ENCODE peak calls at places on chromosomes 1 and 21, in five cellular contexts. E is GM23338, N is neural progenitor cell, O is mammary epithelial cell, M is right cardiac atrium. F is an unnamed sample.

GRCh38 chr1:65764052-65764451 is 28.6 kb upstream of the PDE4B start:
- DNase-seq in E (no peak), M (no peak), N (no peak), O (no peak), F (no peak)

GRCh38 chr1:35661474-35661795 is 20.1 kb upstream of the PSMB2 start:
- DNase-seq in N (no peak), E (no peak), M (no peak), O (no peak), F (no peak)

GRCh38 chr1:7403265-7404045 is 367.6 kb upstream of the VAMP3 start:
- DNase-seq in E (no peak), M (no peak), O (peak; percentile 55), N (no peak), F (no peak)

GRCh38 chr1:99544328-99544727 is 101.6 kb upstream of the PALMD start:
- DNase-seq in O (peak; percentile 92), N (no peak), E (no peak), M (no peak), F (no peak)

GRCh38 chr1:21027805-21028204 is 148.9 kb downstream of the EIF4G3 start:
- DNase-seq in N (no peak), M (no peak), O (no peak), E (no peak), F (no peak)

GRCh38 chr1:202237052-202237451 is 43.5 kb downstream of the LGR6 start:
- DNase-seq in O (peak; percentile 47), E (peak; percentile 93), M (no peak), N (peak; percentile 83), F (peak; percentile 61)

GRCh38 chr21:25107708-25108107 is 499.6 kb downstream of the MRPL39 start:
- DNase-seq in M (no peak), O (no peak), E (no peak), N (no peak), F (peak; percentile 2)

GRCh38 chr1:214325401-214325800 is 44.4 kb downstream of the SMYD2 start:
- DNase-seq in N (no peak), O (no peak), M (no peak), E (no peak), F (no peak)

GRCh38 chr1:147833231-147833840 is 69.3 kb upstream of the GJA8 start:
- DNase-seq in N (no peak), O (no peak), E (no peak), M (no peak), F (no peak)

GRCh38 chr1:63698001-63698838 is 75.6 kb upstream of the ROR1 start:
- DNase-seq in E (no peak), N (no peak), O (no peak), M (peak; percentile 79), F (no peak)

GRCh38 chr1:59272507-59272906 is 24.4 kb upstream of the FGGY start:
- DNase-seq in N (no peak), O (peak; percentile 80), E (no peak), M (no peak), F (peak; percentile 25)

GRCh38 chr1:67347688-67348472 is 40.2 kb downstream of the IL12RB2 start:
- DNase-seq in E (peak; percentile 86), M (no peak), N (peak; percentile 79), O (peak; percentile 85), F (peak; percentile 71)

GRCh38 chr1:29498126-29499100 is 262.1 kb downstream of the PTPRU start:
- DNase-seq in N (no peak), E (no peak), O (peak; percentile 17), M (no peak), F (no peak)

GRCh38 chr1:3623441-3624150 is 1.2 kb upstream of the TPRG1L start:
- DNase-seq in E (peak; percentile 52), N (no peak), M (peak; percentile 55), O (no peak), F (no peak)

GRCh38 chr1:150917387-150917786 is 8.8 kb upstream of the SETDB1 start:
- DNase-seq in N (no peak), O (no peak), M (no peak), E (no peak), F (no peak)

GRCh38 chr1:22949807-22950462 is 22.7 kb downstream of the LACTBL1 start:
- DNase-seq in E (no peak), N (no peak), M (no peak), O (no peak), F (no peak)

GRCh38 chr1:219432966-219433365 is 179.9 kb downstream of the ZC3H11B start:
- DNase-seq in M (no peak), N (no peak), E (no peak), O (no peak), F (peak; percentile 26)

GRCh38 chr1:110452330-110452729 is 1.4 kb downstream of the PROK1 start:
- DNase-seq in N (no peak), M (no peak), E (no peak), O (no peak), F (no peak)

GRCh38 chr1:155050560-155051341 is at the start of gene ADAM15:
- DNase-seq in E (peak; percentile 93), O (peak; percentile 73), M (peak; percentile 95), N (peak; percentile 95), F (peak; percentile 89)

GRCh38 chr1:40820911-40821693 is 37.5 kb downstream of the KCNQ4 start:
- DNase-seq in N (no peak), O (no peak), M (no peak), E (no peak), F (no peak)

GRCh38 chr1:2158272-2158671 is 36.3 kb downstream of the FAAP20 start:
- DNase-seq in N (no peak), M (no peak), O (no peak), E (no peak), F (no peak)

GRCh38 chr1:196677781-196678509 is 26.1 kb downstream of the CFH start:
- DNase-seq in M (no peak), N (no peak), O (no peak), E (no peak), F (no peak)

GRCh38 chr1:30232288-30232899 is 491.0 kb downstream of the MATN1 start:
- DNase-seq in O (peak; percentile 5), N (peak; percentile 35), E (peak; percentile 71), M (no peak), F (peak; percentile 37)

GRCh38 chr1:235854347-235854746 is 12.4 kb downstream of the LYST start:
- DNase-seq in O (no peak), E (no peak), M (no peak), N (no peak), F (no peak)

GRCh38 chr1:17569200-17570139 is 30.0 kb downstream of the ARHGEF10L start:
- DNase-seq in E (no peak), O (peak; percentile 36), M (peak; percentile 90), N (no peak), F (peak; percentile 71)

GRCh38 chr1:44811714-44812151 is 3.4 kb downstream of the BTBD19 start:
- DNase-seq in M (peak; percentile 51), E (no peak), O (no peak), N (no peak), F (no peak)

GRCh38 chr1:44433209-44433608 is 28.2 kb downstream of the RNF220 start:
- DNase-seq in O (no peak), M (no peak), E (no peak), N (no peak), F (no peak)

GRCh38 chr1:228496494-228496893 is 9.3 kb downstream of the RNF187 start:
- DNase-seq in E (no peak), O (no peak), M (no peak), N (no peak), F (no peak)
- H3K4me3 ChIP-seq in E (no peak overlapping the region), O (no peak overlapping the region), M (no peak overlapping the region), N (no peak overlapping the region), F (no peak overlapping the region)

GRCh38 chr21:29382029-29382654 is 83.4 kb downstream of the BACH1 start:
- DNase-seq in E (no peak), N (no peak), M (no peak), O (peak; percentile 65), F (no peak)
- H3K4me1 ChIP-seq in E (no peaks in the 10 kb centered on the region), N (no peaks in the 10 kb centered on the region), M (no peaks in the 10 kb centered on the region), O (peaks cover 13% of the 10 kb centered on the region), F (peaks cover 12% of the 10 kb centered on the region)

GRCh38 chr1:4636186-4636585 is 18.2 kb upstream of the AJAP1 start:
- DNase-seq in N (no peak), E (no peak), M (peak; percentile 6), O (no peak), F (no peak)
- H3K27me3 ChIP-seq in N (no peaks in the 10 kb centered on the region), E (no peaks in the 10 kb centered on the region), M (no peaks in the 10 kb centered on the region), O (no peaks in the 10 kb centered on the region), F (peaks cover 20% of the 10 kb centered on the region)

GRCh38 chr21:42527127-42527488 is 13.5 kb downstream of the SLC37A1 start:
- DNase-seq in O (no peak), E (no peak), N (no peak), M (no peak), F (no peak)

GRCh38 chr21:42526379-42526727 is 12.7 kb downstream of the SLC37A1 start:
- DNase-seq in O (no peak), M (peak; percentile 68), E (no peak), N (no peak), F (no peak)

GRCh38 chr21:42525676-42526378 is 12.2 kb downstream of the SLC37A1 start:
- DNase-seq in E (no peak), N (no peak), M (no peak), O (no peak), F (no peak)

GRCh38 chr21:42525228-42525604 is 11.6 kb downstream of the SLC37A1 start:
- DNase-seq in N (peak; percentile 54), O (peak; percentile 43), M (no peak), E (peak; percentile 37), F (no peak)

DNA sequence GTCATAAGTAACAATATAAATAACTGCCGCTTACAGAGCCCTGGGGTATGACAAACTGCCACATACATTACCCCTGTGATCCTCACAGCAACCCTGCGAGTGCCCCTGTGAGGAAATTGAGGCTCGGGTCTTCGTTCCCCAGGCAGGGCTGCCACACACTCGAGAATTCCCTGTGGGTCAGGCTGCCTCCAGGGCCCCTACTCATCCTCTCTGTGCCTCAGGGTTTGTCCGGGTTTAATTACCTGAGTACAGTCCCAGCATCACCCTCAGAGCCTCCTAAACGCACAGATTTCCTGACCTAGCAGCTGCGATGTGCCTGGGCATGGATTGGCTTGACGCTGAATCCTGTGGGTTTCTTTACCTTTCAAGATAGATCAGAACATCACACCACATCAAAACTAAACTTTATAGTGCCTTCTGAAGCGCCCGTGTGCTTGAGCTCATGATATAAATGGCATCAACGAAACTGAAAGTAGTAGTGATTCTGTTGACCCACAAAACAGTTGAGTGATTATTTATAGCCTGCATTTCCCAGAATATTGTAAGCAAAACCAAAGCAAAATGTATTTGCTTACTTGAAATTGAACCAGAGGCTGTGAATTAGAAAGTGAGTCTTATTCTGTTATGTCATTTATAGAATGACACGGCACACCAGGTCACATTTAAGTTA is 14.0 kb downstream of the SLC37A1 start:
- DNase-seq in E (no peak), M (no peak), N (no peak), O (no peak), F (no peak)
- H3K4me3 ChIP-seq in E (no peak overlapping the region), M (no peak overlapping the region), N (no peak overlapping the region), O (no peak overlapping the region), F (no peak overlapping the region)